ENCODE peak calls at places on chromosomes 7 and 10, in six cellular contexts. F is foreskin fibroblast, B is GM20000, M is AG10803, P is colonic mucosa, E is heart right ventricle. T is an unnamed sample.

GRCh38 chr7:129877146-129877792 is 75.5 kb downstream of the UBE2H start:
- DNase-seq in E (no peak), P (no peak), B (no peak), F (no peak), M (no peak), T (no peak)

GRCh38 chr7:27647052-27647451 is 15.6 kb downstream of the HIBADH start:
- DNase-seq in M (peak; percentile 30), B (no peak), E (no peak), P (no peak), F (no peak), T (no peak)

GRCh38 chr10:110544958-110545537 is 22.4 kb upstream of the SMC3 start:
- DNase-seq in B (no peak), F (peak; percentile 73), M (peak; percentile 76), P (no peak), E (no peak), T (no peak)

GRCh38 chr10:127524869-127525268 is 24.2 kb upstream of the NPS start:
- DNase-seq in E (no peak), F (peak; percentile 1), B (no peak), M (peak; percentile 3), P (no peak), T (no peak)

GRCh38 chr7:112132123-112132694 is 74.0 kb downstream of the DOCK4 start:
- DNase-seq in P (no peak), M (no peak), E (no peak), F (no peak), B (no peak), T (no peak)

GRCh38 chr10:129446182-129446581 is 20.9 kb upstream of the MGMT start:
- DNase-seq in E (no peak), F (no peak), B (no peak), M (no peak), P (no peak), T (no peak)

GRCh38 chr7:44638611-44639557 is 32.5 kb downstream of the OGDH start:
- DNase-seq in B (peak; percentile 75), F (peak; percentile 77), P (peak; percentile 88), M (peak; percentile 75), E (peak; percentile 57), T (no peak)

GRCh38 chr10:131762789-131763696 is 137.8 kb upstream of the PPP2R2D start:
- DNase-seq in E (no peak), B (peak; percentile 30), F (no peak), M (no peak), P (no peak), T (no peak)

GRCh38 chr7:118109607-118110006 is 74.4 kb upstream of the LSM8 start:
- DNase-seq in B (no peak), F (no peak), E (no peak), P (no peak), M (no peak), T (no peak)

GRCh38 chr10:74542077-74542476 is 284.3 kb upstream of the KAT6B start:
- DNase-seq in E (no peak), M (peak; percentile 94), F (peak; percentile 80), P (no peak), B (no peak), T (no peak)

GRCh38 chr7:80392229-80393169 is 119.4 kb downstream of the GNAT3 start:
- DNase-seq in B (no peak), F (no peak), E (no peak), P (no peak), M (peak; percentile 56), T (no peak)

GRCh38 chr10:12214763-12215218 is 18.8 kb downstream of the CDC123 start:
- DNase-seq in B (peak; percentile 35), E (no peak), P (peak; percentile 60), F (peak; percentile 45), M (peak; percentile 77), T (peak; percentile 49)

GRCh38 chr7:7920481-7920880 is 48.1 kb upstream of the GLCCI1 start:
- DNase-seq in F (no peak), P (peak; percentile 34), M (no peak), E (no peak), B (peak; percentile 59), T (no peak)

GRCh38 chr7:133781481-133782090 is 345.6 kb upstream of the LRGUK start:
- DNase-seq in M (no peak), P (no peak), F (no peak), B (no peak), E (no peak), T (no peak)

GRCh38 chr7:145050415-145050814 is 214.6 kb upstream of the TPK1 start:
- DNase-seq in F (no peak), B (no peak), M (no peak), E (no peak), P (no peak), T (no peak)

GRCh38 chr10:112986791-112987190 is 36.7 kb downstream of the TCF7L2 start:
- DNase-seq in P (no peak), E (no peak), F (no peak), M (peak; percentile 54), B (no peak), T (no peak)

GRCh38 chr10:100535338-100535714 is 417 bp upstream of the HIF1AN start:
- DNase-seq in E (no peak), B (no peak), M (no peak), P (no peak), F (no peak), T (no peak)

GRCh38 chr7:134029743-134030142 is 97.4 kb upstream of the LRGUK start:
- DNase-seq in P (no peak), F (no peak), M (peak; percentile 11), B (no peak), E (no peak), T (no peak)

GRCh38 chr10:22554481-22555182 is 159.7 kb downstream of the PIP4K2A start:
- DNase-seq in B (no peak), M (peak; percentile 76), E (peak; percentile 65), P (peak; percentile 41), F (peak; percentile 70), T (peak; percentile 25)

GRCh38 chr10:133258818-133259602 is 17.7 kb downstream of the ADAM8 start:
- DNase-seq in B (no peak), E (peak; percentile 72), M (peak; percentile 99), F (peak; percentile 99), P (peak; percentile 70), T (no peak)

GRCh38 chr7:24963218-24963617 is 16.8 kb downstream of the OSBPL3 start:
- DNase-seq in B (no peak), P (peak; percentile 35), M (peak; percentile 84), E (peak; percentile 17), F (peak; percentile 33), T (no peak)

GRCh38 chr7:122255454-122255853 is 49.1 kb downstream of the FEZF1 start:
- DNase-seq in F (no peak), B (no peak), P (no peak), E (no peak), M (no peak), T (no peak)

GRCh38 chr10:96090463-96090800 is 39.7 kb upstream of the ZNF518A start:
- DNase-seq in B (no peak), F (no peak), M (no peak), P (peak; percentile 22), E (no peak), T (no peak)

GRCh38 chr10:124697837-124698559 is 46.2 kb downstream of the FAM53B start:
- DNase-seq in F (no peak), P (no peak), M (no peak), E (no peak), B (peak; percentile 49), T (no peak)

GRCh38 chr7:77426521-77427051 is 10.4 kb upstream of the GSAP start:
- DNase-seq in E (no peak), M (peak; percentile 84), P (no peak), F (peak; percentile 48), B (no peak), T (no peak)

GRCh38 chr10:127880557-127880956 is 12.2 kb downstream of the CLRN3 start:
- DNase-seq in F (no peak), E (no peak), M (no peak), B (no peak), P (peak; percentile 26), T (no peak)

GRCh38 chr10:61125560-61126250 is 181.7 kb upstream of the RHOBTB1 start:
- DNase-seq in M (no peak), P (no peak), E (no peak), F (no peak), B (no peak), T (no peak)

GRCh38 chr10:24340429-24340828 is 131.5 kb downstream of the KIAA1217 start:
- DNase-seq in F (no peak), B (no peak), M (no peak), P (no peak), E (no peak), T (no peak)

GRCh38 chr10:3036155-3036554 is 31.2 kb upstream of the PFKP start:
- DNase-seq in E (no peak), F (no peak), P (no peak), M (no peak), B (peak; percentile 61), T (no peak)

GRCh38 chr10:11113156-11113555 is 95.5 kb downstream of the CELF2 start:
- DNase-seq in P (no peak), E (no peak), B (peak; percentile 49), F (no peak), M (no peak), T (no peak)

GRCh38 chr10:8102708-8103401 is 48.4 kb downstream of the GATA3 start:
- DNase-seq in B (peak; percentile 53), F (no peak), M (no peak), E (no peak), P (no peak), T (no peak)

GRCh38 chr7:56009695-56010094 is 41.5 kb downstream of the PSPH start:
- DNase-seq in P (peak; percentile 35), E (peak; percentile 14), B (no peak), M (no peak), F (no peak), T (no peak)

GRCh38 chr10:90885176-90885575 is 13.4 kb downstream of the RPP30 start:
- DNase-seq in E (no peak), M (peak; percentile 82), B (no peak), F (peak; percentile 62), P (no peak), T (no peak)

GRCh38 chr7:142654398-142654797 is 94.9 kb upstream of the PRSS1 start:
- DNase-seq in F (no peak), B (no peak), E (no peak), M (no peak), P (no peak), T (no peak)
- TF ChIP-seq CTCF in F (no peak), B (no peak), E (peak; percentile 13), M (no peak), P (no peak), T (no peak)

DNA sequence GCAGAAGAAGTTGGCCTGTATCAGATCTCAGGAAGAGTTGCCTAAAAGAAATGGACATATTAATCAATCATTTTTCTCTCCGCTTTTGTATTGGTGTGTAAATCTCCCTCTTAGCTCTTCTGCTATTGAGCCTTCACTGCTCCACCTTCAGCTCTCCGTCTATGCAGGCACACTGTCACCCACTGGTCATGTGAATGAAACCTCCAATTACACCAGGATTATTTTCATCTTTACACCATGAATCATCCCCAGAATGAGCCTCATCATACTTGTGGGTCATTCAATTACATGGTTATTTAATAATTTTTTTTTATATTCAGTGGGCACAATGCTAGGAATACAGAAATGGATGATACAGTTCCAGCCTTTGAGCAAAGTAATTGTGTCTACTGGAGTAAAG is 92.6 kb downstream of the LRRC4 start:
- DNase-seq in B (no peak), P (no peak), F (peak; percentile 78), M (peak; percentile 87), E (no peak), T (no peak)
- TF ChIP-seq CTCF in B (no peak), P (no peak), F (no peak), M (peak; percentile 26), E (peak; percentile 30), T (no peak)

GRCh38 chr7:127654404-127655392 is 2.7 kb downstream of the SND1 start:
- DNase-seq in B (no peak), M (no peak), E (no peak), P (no peak), F (no peak), T (no peak)
- TF ChIP-seq CTCF in B (no peak), M (peak; percentile 12), E (no peak), P (no peak), F (no peak), T (no peak)

GRCh38 chr7:154566877-154567276 is 436.0 kb downstream of the PAXIP1 start:
- DNase-seq in P (no peak), E (no peak), B (no peak), M (no peak), F (no peak), T (no peak)
- TF ChIP-seq CTCF in P (no peak), E (peak; percentile 20), B (no peak), M (no peak), F (no peak), T (peak; percentile 62)

T was measured in neural crest cell.